ENCODE peak calls at places on chromosome 1, in six cellular contexts. One of them, this sample, is unnamed.
A peak's percentile ranks its signal among the peaks of the same experiment; 100 is the strongest.

GRCh38 chr1:99599678-99600175 is 46.2 kb upstream of the PALMD start:
- DNase-seq in endothelial cell of umbilical vein: peak; percentile 97
- DNase-seq in thyroid gland: no peak
- DNase-seq in K562: peak; percentile 85
- DNase-seq in CD4-positive, alpha-beta T cell: no peak
- DNase-seq in sigmoid colon: no peak
- DNase-seq in this sample: peak; percentile 0

GRCh38 chr1:8424539-8425116 is 106.7 kb downstream of the SLC45A1 start:
- DNase-seq in thyroid gland: peak; percentile 62
- DNase-seq in sigmoid colon: peak; percentile 77
- DNase-seq in endothelial cell of umbilical vein: peak; percentile 66
- DNase-seq in CD4-positive, alpha-beta T cell: peak; percentile 57
- DNase-seq in K562: peak; percentile 28
- DNase-seq in this sample: peak; percentile 22

GRCh38 chr1:162626089-162626488 is 6.2 kb upstream of the DDR2 start:
- DNase-seq in CD4-positive, alpha-beta T cell: no peak
- DNase-seq in K562: no peak
- DNase-seq in sigmoid colon: peak; percentile 73
- DNase-seq in endothelial cell of umbilical vein: no peak
- DNase-seq in thyroid gland: no peak
- DNase-seq in this sample: no peak

GRCh38 chr1:11109361-11109760 is 9.7 kb upstream of the EXOSC10 start:
- DNase-seq in K562: no peak
- DNase-seq in thyroid gland: no peak
- DNase-seq in sigmoid colon: no peak
- DNase-seq in endothelial cell of umbilical vein: no peak
- DNase-seq in CD4-positive, alpha-beta T cell: no peak
- DNase-seq in this sample: no peak

GRCh38 chr1:147673816-147674215 is 3.5 kb upstream of the ACP6 start:
- DNase-seq in endothelial cell of umbilical vein: no peak
- DNase-seq in K562: no peak
- DNase-seq in thyroid gland: no peak
- DNase-seq in CD4-positive, alpha-beta T cell: no peak
- DNase-seq in sigmoid colon: no peak
- DNase-seq in this sample: no peak

GRCh38 chr1:230283678-230284077 is 142.5 kb downstream of the PGBD5 start:
- DNase-seq in thyroid gland: no peak
- DNase-seq in endothelial cell of umbilical vein: no peak
- DNase-seq in sigmoid colon: peak; percentile 34
- DNase-seq in K562: no peak
- DNase-seq in CD4-positive, alpha-beta T cell: no peak
- DNase-seq in this sample: no peak

GRCh38 chr1:172322219-172323061 is 98.0 kb upstream of the C1orf105 start:
- DNase-seq in K562: no peak
- DNase-seq in thyroid gland: peak; percentile 47
- DNase-seq in endothelial cell of umbilical vein: peak; percentile 96
- DNase-seq in sigmoid colon: peak; percentile 73
- DNase-seq in CD4-positive, alpha-beta T cell: no peak
- DNase-seq in this sample: no peak

GRCh38 chr1:173276922-173277800 is 70.0 kb upstream of the TNFSF4 start:
- DNase-seq in thyroid gland: no peak
- DNase-seq in endothelial cell of umbilical vein: no peak
- DNase-seq in sigmoid colon: no peak
- DNase-seq in K562: no peak
- DNase-seq in CD4-positive, alpha-beta T cell: no peak
- DNase-seq in this sample: no peak

GRCh38 chr1:21468597-21468996 is 28.7 kb downstream of the NBPF3 start:
- DNase-seq in endothelial cell of umbilical vein: peak; percentile 16
- DNase-seq in thyroid gland: peak; percentile 51
- DNase-seq in CD4-positive, alpha-beta T cell: no peak
- DNase-seq in K562: peak; percentile 46
- DNase-seq in sigmoid colon: no peak
- DNase-seq in this sample: no peak

GRCh38 chr1:150555198-150555970 is 6.2 kb downstream of the ADAMTSL4 start:
- DNase-seq in CD4-positive, alpha-beta T cell: no peak
- DNase-seq in thyroid gland: no peak
- DNase-seq in sigmoid colon: no peak
- DNase-seq in K562: no peak
- DNase-seq in endothelial cell of umbilical vein: no peak
- DNase-seq in this sample: no peak

GRCh38 chr1:200626853-200627534 is 6.4 kb upstream of the KIF14 start:
- DNase-seq in K562: no peak
- DNase-seq in endothelial cell of umbilical vein: no peak
- DNase-seq in thyroid gland: no peak
- DNase-seq in sigmoid colon: no peak
- DNase-seq in CD4-positive, alpha-beta T cell: no peak
- DNase-seq in this sample: no peak

GRCh38 chr1:234369784-234370183 is 3.5 kb upstream of the COA6 start:
- DNase-seq in endothelial cell of umbilical vein: peak; percentile 5
- DNase-seq in thyroid gland: no peak
- DNase-seq in K562: no peak
- DNase-seq in CD4-positive, alpha-beta T cell: no peak
- DNase-seq in sigmoid colon: no peak
- DNase-seq in this sample: no peak

GRCh38 chr1:67735806-67736627 is 51.0 kb downstream of the GADD45A start:
- DNase-seq in CD4-positive, alpha-beta T cell: no peak
- DNase-seq in endothelial cell of umbilical vein: peak; percentile 98
- DNase-seq in sigmoid colon: peak; percentile 78
- DNase-seq in K562: no peak
- DNase-seq in thyroid gland: peak; percentile 77
- DNase-seq in this sample: peak; percentile 45

GRCh38 chr1:18581420-18581880 is 49.2 kb upstream of the PAX7 start:
- DNase-seq in K562: peak; percentile 77
- DNase-seq in CD4-positive, alpha-beta T cell: peak; percentile 8
- DNase-seq in thyroid gland: peak; percentile 31
- DNase-seq in sigmoid colon: no peak
- DNase-seq in endothelial cell of umbilical vein: peak; percentile 8
- DNase-seq in this sample: no peak

GRCh38 chr1:36203554-36204346 is 20.5 kb upstream of the THRAP3 start:
- DNase-seq in endothelial cell of umbilical vein: no peak
- DNase-seq in CD4-positive, alpha-beta T cell: no peak
- DNase-seq in thyroid gland: peak; percentile 90
- DNase-seq in K562: no peak
- DNase-seq in sigmoid colon: peak; percentile 81
- DNase-seq in this sample: no peak

GRCh38 chr1:205199090-205199930 is 12.2 kb downstream of the DSTYK start:
- DNase-seq in endothelial cell of umbilical vein: no peak
- DNase-seq in sigmoid colon: no peak
- DNase-seq in CD4-positive, alpha-beta T cell: no peak
- DNase-seq in K562: peak; percentile 46
- DNase-seq in thyroid gland: no peak
- DNase-seq in this sample: no peak

GRCh38 chr1:55060133-55060999 is 21.0 kb downstream of the PCSK9 start:
- DNase-seq in CD4-positive, alpha-beta T cell: no peak
- DNase-seq in endothelial cell of umbilical vein: no peak
- DNase-seq in K562: no peak
- DNase-seq in thyroid gland: no peak
- DNase-seq in sigmoid colon: no peak
- DNase-seq in this sample: no peak

GRCh38 chr1:33607444-33608005 is 135.1 kb downstream of the ZSCAN20 start:
- DNase-seq in sigmoid colon: no peak
- DNase-seq in thyroid gland: no peak
- DNase-seq in K562: no peak
- DNase-seq in CD4-positive, alpha-beta T cell: no peak
- DNase-seq in endothelial cell of umbilical vein: no peak
- DNase-seq in this sample: no peak

GRCh38 chr1:35835398-35835797 is 27.6 kb downstream of the AGO4 start:
- DNase-seq in endothelial cell of umbilical vein: no peak
- DNase-seq in K562: no peak
- DNase-seq in thyroid gland: no peak
- DNase-seq in sigmoid colon: no peak
- DNase-seq in CD4-positive, alpha-beta T cell: no peak
- DNase-seq in this sample: no peak

GRCh38 chr1:21552715-21553114 is 43.5 kb downstream of the ALPL start:
- DNase-seq in CD4-positive, alpha-beta T cell: no peak
- DNase-seq in K562: no peak
- DNase-seq in sigmoid colon: no peak
- DNase-seq in endothelial cell of umbilical vein: peak; percentile 12
- DNase-seq in thyroid gland: no peak
- DNase-seq in this sample: no peak

GRCh38 chr1:65509912-65510680 is 89.6 kb downstream of the LEPR start:
- DNase-seq in thyroid gland: no peak
- DNase-seq in sigmoid colon: no peak
- DNase-seq in K562: no peak
- DNase-seq in CD4-positive, alpha-beta T cell: no peak
- DNase-seq in endothelial cell of umbilical vein: peak; percentile 86
- DNase-seq in this sample: no peak

GRCh38 chr1:98702976-98703375 is 41.5 kb downstream of the SNX7 start:
- DNase-seq in thyroid gland: no peak
- DNase-seq in endothelial cell of umbilical vein: no peak
- DNase-seq in K562: no peak
- DNase-seq in sigmoid colon: no peak
- DNase-seq in CD4-positive, alpha-beta T cell: no peak
- DNase-seq in this sample: no peak

GRCh38 chr1:3772027-3772714 is 378 bp upstream of the SMIM1 start:
- DNase-seq in endothelial cell of umbilical vein: peak; percentile 72
- DNase-seq in K562: peak; percentile 100
- DNase-seq in sigmoid colon: peak; percentile 97
- DNase-seq in CD4-positive, alpha-beta T cell: peak; percentile 86
- DNase-seq in thyroid gland: peak; percentile 95
- DNase-seq in this sample: peak; percentile 65

GRCh38 chr1:172408958-172409357 is 11.5 kb upstream of the C1orf105 start:
- DNase-seq in thyroid gland: no peak
- DNase-seq in CD4-positive, alpha-beta T cell: no peak
- DNase-seq in endothelial cell of umbilical vein: no peak
- DNase-seq in K562: no peak
- DNase-seq in sigmoid colon: no peak
- DNase-seq in this sample: no peak

GRCh38 chr1:47423872-47424271 is 7.8 kb downstream of the FOXE3 start:
- DNase-seq in sigmoid colon: no peak
- DNase-seq in endothelial cell of umbilical vein: no peak
- DNase-seq in CD4-positive, alpha-beta T cell: no peak
- DNase-seq in K562: no peak
- DNase-seq in thyroid gland: no peak
- DNase-seq in this sample: no peak

GRCh38 chr1:38128926-38129453 is 82.4 kb upstream of the POU3F1 start:
- DNase-seq in CD4-positive, alpha-beta T cell: no peak
- DNase-seq in endothelial cell of umbilical vein: no peak
- DNase-seq in K562: no peak
- DNase-seq in sigmoid colon: peak; percentile 29
- DNase-seq in thyroid gland: no peak
- DNase-seq in this sample: no peak

GRCh38 chr1:206911064-206911663 is 10.6 kb downstream of the FCMR start:
- DNase-seq in K562: peak; percentile 80
- DNase-seq in CD4-positive, alpha-beta T cell: no peak
- DNase-seq in thyroid gland: peak; percentile 37
- DNase-seq in sigmoid colon: no peak
- DNase-seq in endothelial cell of umbilical vein: peak; percentile 59
- DNase-seq in this sample: no peak

GRCh38 chr1:90951009-90951408 is 70.8 kb downstream of the ZNF644 start:
- DNase-seq in K562: no peak
- DNase-seq in CD4-positive, alpha-beta T cell: no peak
- DNase-seq in thyroid gland: no peak
- DNase-seq in sigmoid colon: no peak
- DNase-seq in endothelial cell of umbilical vein: no peak
- DNase-seq in this sample: no peak

GRCh38 chr1:90952906-90953305 is 68.9 kb downstream of the ZNF644 start:
- DNase-seq in CD4-positive, alpha-beta T cell: no peak
- DNase-seq in thyroid gland: no peak
- DNase-seq in sigmoid colon: no peak
- DNase-seq in endothelial cell of umbilical vein: no peak
- DNase-seq in K562: no peak
- DNase-seq in this sample: no peak

GRCh38 chr1:90959352-90960206 is 62.3 kb downstream of the ZNF644 start:
- DNase-seq in CD4-positive, alpha-beta T cell: no peak
- DNase-seq in thyroid gland: no peak
- DNase-seq in K562: no peak
- DNase-seq in endothelial cell of umbilical vein: no peak
- DNase-seq in sigmoid colon: no peak
- DNase-seq in this sample: no peak

GRCh38 chr1:90957497-90957896 is 64.3 kb downstream of the ZNF644 start:
- DNase-seq in CD4-positive, alpha-beta T cell: no peak
- DNase-seq in thyroid gland: no peak
- DNase-seq in K562: no peak
- DNase-seq in endothelial cell of umbilical vein: peak; percentile 8
- DNase-seq in sigmoid colon: no peak
- DNase-seq in this sample: no peak

GRCh38 chr1:90955769-90956168 is 66.1 kb downstream of the ZNF644 start:
- DNase-seq in thyroid gland: no peak
- DNase-seq in K562: no peak
- DNase-seq in CD4-positive, alpha-beta T cell: no peak
- DNase-seq in sigmoid colon: no peak
- DNase-seq in endothelial cell of umbilical vein: no peak
- DNase-seq in this sample: no peak
- H3K9me3 ChIP-seq in thyroid gland: no peaks in the 10 kb centered on the region
- H3K9me3 ChIP-seq in K562: no peaks in the 10 kb centered on the region
- H3K9me3 ChIP-seq in CD4-positive, alpha-beta T cell: no peaks in the 10 kb centered on the region
- H3K9me3 ChIP-seq in sigmoid colon: no peaks in the 10 kb centered on the region
- H3K9me3 ChIP-seq in endothelial cell of umbilical vein: no peaks in the 10 kb centered on the region
- H3K9me3 ChIP-seq in this sample: no peaks in the 10 kb centered on the region

GRCh38 chr1:227666286-227666685 is 68.8 kb downstream of the JMJD4 start:
- DNase-seq in thyroid gland: no peak
- DNase-seq in CD4-positive, alpha-beta T cell: no peak
- DNase-seq in endothelial cell of umbilical vein: no peak
- DNase-seq in sigmoid colon: no peak
- DNase-seq in K562: no peak
- DNase-seq in this sample: no peak
- H3K9me3 ChIP-seq in thyroid gland: peaks cover 9% of the 10 kb centered on the region
- H3K9me3 ChIP-seq in CD4-positive, alpha-beta T cell: peaks cover 97% of the 10 kb centered on the region
- H3K9me3 ChIP-seq in endothelial cell of umbilical vein: peaks cover 9% of the 10 kb centered on the region
- H3K9me3 ChIP-seq in sigmoid colon: peaks cover 76% of the 10 kb centered on the region
- H3K9me3 ChIP-seq in K562: peaks cover 6% of the 10 kb centered on the region
- H3K9me3 ChIP-seq in this sample: peaks cover 36% of the 10 kb centered on the region

GRCh38 chr1:220970311-220970710 is 91.1 kb downstream of the HLX start:
- DNase-seq in K562: no peak
- DNase-seq in thyroid gland: no peak
- DNase-seq in CD4-positive, alpha-beta T cell: no peak
- DNase-seq in endothelial cell of umbilical vein: peak; percentile 34
- DNase-seq in sigmoid colon: no peak
- DNase-seq in this sample: no peak

GRCh38 chr1:220976390-220976789 is 97.1 kb downstream of the HLX start:
- DNase-seq in K562: no peak
- DNase-seq in sigmoid colon: no peak
- DNase-seq in endothelial cell of umbilical vein: no peak
- DNase-seq in CD4-positive, alpha-beta T cell: no peak
- DNase-seq in thyroid gland: no peak
- DNase-seq in this sample: no peak

DNA sequence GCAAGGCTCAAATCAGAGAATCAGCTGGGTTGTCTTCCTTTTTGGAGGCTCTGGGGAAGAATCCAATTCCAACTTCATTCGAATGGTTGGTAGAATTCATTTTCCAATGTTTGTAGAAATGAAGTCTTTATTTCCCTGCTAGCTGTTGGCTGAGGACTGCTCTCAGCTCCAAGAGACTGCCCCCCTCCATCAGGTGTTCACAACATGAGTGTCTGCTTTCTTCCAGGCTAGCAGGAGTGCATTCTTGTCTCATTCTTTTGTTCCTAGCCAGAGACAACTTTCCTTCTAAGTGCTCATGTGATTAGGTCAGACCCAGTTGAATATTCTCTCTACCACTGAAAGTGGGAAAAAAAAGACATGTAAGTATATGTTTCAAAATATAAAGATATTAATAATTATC is 95.2 kb downstream of the HLX start:
- DNase-seq in CD4-positive, alpha-beta T cell: no peak
- DNase-seq in K562: no peak
- DNase-seq in endothelial cell of umbilical vein: no peak
- DNase-seq in thyroid gland: peak; percentile 52
- DNase-seq in sigmoid colon: no peak
- DNase-seq in this sample: no peak
- H3K9me3 ChIP-seq in CD4-positive, alpha-beta T cell: no peaks in the 10 kb centered on the region
- H3K9me3 ChIP-seq in K562: no peaks in the 10 kb centered on the region
- H3K9me3 ChIP-seq in endothelial cell of umbilical vein: no peaks in the 10 kb centered on the region
- H3K9me3 ChIP-seq in thyroid gland: no peaks in the 10 kb centered on the region
- H3K9me3 ChIP-seq in sigmoid colon: no peaks in the 10 kb centered on the region
- H3K9me3 ChIP-seq in this sample: no peaks in the 10 kb centered on the region

GRCh38 chr1:20052386-20052785 is 17.6 kb upstream of the PLA2G5 start:
- DNase-seq in thyroid gland: no peak
- DNase-seq in endothelial cell of umbilical vein: no peak
- DNase-seq in CD4-positive, alpha-beta T cell: no peak
- DNase-seq in K562: no peak
- DNase-seq in sigmoid colon: no peak
- DNase-seq in this sample: no peak
- H3K9me3 ChIP-seq in thyroid gland: no peaks in the 10 kb centered on the region
- H3K9me3 ChIP-seq in endothelial cell of umbilical vein: no peaks in the 10 kb centered on the region
- H3K9me3 ChIP-seq in CD4-positive, alpha-beta T cell: peaks cover 7% of the 10 kb centered on the region
- H3K9me3 ChIP-seq in K562: no peaks in the 10 kb centered on the region
- H3K9me3 ChIP-seq in sigmoid colon: no peaks in the 10 kb centered on the region
- H3K9me3 ChIP-seq in this sample: peaks cover 3% of the 10 kb centered on the region